ENCODE peak calls at places on chromosomes 4 and X, in eight cellular contexts. Q is heart right ventricle, J is pancreas, O is tibial nerve, R is tibial artery, N is HCT116, F is H9, G is transverse colon. C is an unnamed sample. For H3K27me3, the result is how much of the 10 kb centered on the place peaks cover.

GRCh38 chr4:2482693-2483092 is 13.8 kb downstream of the RNF4 start:
- DNase-seq in Q (peak), J (peak), O (no peak), R (no peak), N (no peak), F (no peak), G (no peak), C (no peak)

GRCh38 chr4:47528651-47529050 is 43.6 kb downstream of the ATP10D start:
- DNase-seq in Q (no peak), J (no peak), O (no peak), R (no peak), N (no peak), F (no peak), G (no peak), C (no peak)

GRCh38 chrX:10722804-10723364 is 102.5 kb upstream of the MID1 start:
- DNase-seq in Q (peak), J (peak), O (peak), R (peak), N (peak), F (peak), G (peak), C (peak)

GRCh38 chr4:98148856-98149255 is 5.6 kb upstream of the STPG2 start:
- DNase-seq in Q (no peak), J (no peak), O (no peak), R (no peak), N (no peak), F (no peak), G (no peak), C (no peak)

GRCh38 chrX:586351-586750 is 44.2 kb upstream of the SHOX start:
- DNase-seq in Q (no peak), J (no peak), O (no peak), R (no peak), N (no peak), F (no peak), G (no peak), C (no peak)

GRCh38 chr4:144906181-144906895 is 191.7 kb downstream of the ANAPC10 start:
- DNase-seq in Q (no peak), J (no peak), O (no peak), R (no peak), N (no peak), F (no peak), G (no peak), C (no peak)

GRCh38 chr4:83174844-83175414 is 60.4 kb upstream of the PLAC8 start:
- DNase-seq in Q (no peak), J (no peak), O (no peak), R (no peak), N (no peak), F (no peak), G (no peak), C (no peak)

GRCh38 chrX:149704664-149705063 is 7.2 kb upstream of the MAGEA11 start:
- DNase-seq in Q (no peak), J (no peak), O (no peak), R (no peak), N (no peak), F (no peak), G (no peak), C (no peak)

GRCh38 chr4:140130677-140131076 is 23.3 kb downstream of the MAML3 start:
- DNase-seq in Q (no peak), J (no peak), O (no peak), R (no peak), N (peak), F (no peak), G (no peak), C (no peak)

GRCh38 chr4:38400946-38401345 is 263.1 kb upstream of the KLF3 start:
- DNase-seq in Q (no peak), J (no peak), O (no peak), R (no peak), N (no peak), F (no peak), G (no peak), C (no peak)

GRCh38 chr4:8840006-8840793 is 31.4 kb downstream of the HMX1 start:
- DNase-seq in Q (no peak), J (no peak), O (peak), R (peak), N (no peak), F (peak), G (peak), C (no peak)

GRCh38 chr4:16225139-16225538 is 1.1 kb downstream of the TAPT1 start:
- DNase-seq in Q (no peak), J (no peak), O (no peak), R (no peak), N (no peak), F (no peak), G (no peak), C (no peak)

GRCh38 chr4:124018383-124019317 is 622.1 kb downstream of the SPRY1 start:
- DNase-seq in Q (peak), J (no peak), O (peak), R (peak), N (no peak), F (no peak), G (peak), C (no peak)

GRCh38 chr4:137510866-137511265 is 21.4 kb downstream of the PCDH18 start:
- DNase-seq in Q (peak), J (no peak), O (no peak), R (no peak), N (peak), F (no peak), G (no peak), C (no peak)

GRCh38 chr4:158788608-158789007 is 19.8 kb downstream of the FNIP2 start:
- DNase-seq in Q (no peak), J (no peak), O (no peak), R (no peak), N (no peak), F (no peak), G (no peak), C (no peak)

GRCh38 chr4:25012671-25013070 is 18.1 kb downstream of the LGI2 start:
- DNase-seq in Q (no peak), J (no peak), O (no peak), R (no peak), N (no peak), F (no peak), G (no peak), C (no peak)

GRCh38 chr4:15936495-15936894 is 2.0 kb downstream of the FGFBP1 start:
- DNase-seq in Q (no peak), J (no peak), O (no peak), R (no peak), N (no peak), F (no peak), G (peak), C (no peak)

GRCh38 chr4:186104895-186105720 is 604 bp downstream of the FAM149A start:
- DNase-seq in Q (no peak), J (peak), O (no peak), R (no peak), N (no peak), F (peak), G (peak), C (no peak)
- H3K27me3 ChIP-seq in Q (under half), J (under half), O (under half), R (under half), N (under half), F (under half), G (under half), C (under half)

DNA sequence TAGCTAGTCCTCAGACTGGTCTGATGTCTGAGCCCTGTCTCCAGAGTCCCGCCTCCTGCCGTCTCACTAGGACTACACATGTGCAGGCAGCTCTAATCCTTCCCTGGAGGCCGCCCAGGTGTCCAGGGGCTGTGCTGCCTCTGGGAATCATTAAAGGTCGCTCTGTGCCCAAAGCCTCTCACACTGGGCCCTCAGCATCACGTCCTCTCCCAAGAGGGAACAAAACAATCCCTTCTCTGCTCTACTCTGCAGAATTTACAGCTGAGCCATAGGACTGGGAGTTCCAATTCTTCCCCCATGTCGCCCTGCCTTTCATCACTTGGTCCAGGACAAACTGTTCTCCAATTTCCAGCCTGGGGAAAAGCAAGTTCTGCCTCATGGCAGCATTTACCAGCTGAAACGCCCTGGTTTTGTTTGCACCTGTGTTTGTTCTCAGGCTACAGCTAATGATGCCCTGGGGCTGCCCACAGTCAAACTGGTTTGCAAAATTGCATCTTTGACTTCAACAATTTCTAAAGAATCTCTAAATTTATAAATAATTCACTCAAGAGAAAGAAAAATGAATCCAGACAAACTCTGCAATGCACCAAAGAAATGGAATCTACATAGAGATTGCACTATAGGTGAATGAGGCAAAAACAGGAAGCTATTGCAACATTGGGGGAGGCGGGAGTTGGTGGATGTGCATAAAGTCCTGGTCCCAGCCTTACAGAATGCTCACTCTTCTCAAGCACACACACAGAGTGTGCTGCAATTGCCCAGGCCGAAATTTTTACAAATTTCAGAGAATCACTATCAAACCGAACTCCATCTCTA is 7.2 kb upstream of the MRFAP1 start:
- DNase-seq in Q (no peak), J (no peak), O (no peak), R (no peak), N (no peak), F (no peak), G (no peak), C (no peak)
- TF ChIP-seq CTCF in Q (no peak), J (no peak), O (no peak), R (no peak), N (no peak), F (no peak), G (no peak), C (no peak)

GRCh38 chr4:826508-827208 is 729 bp upstream of the CPLX1 start:
- DNase-seq in Q (no peak), J (peak), O (no peak), R (no peak), N (no peak), F (peak), G (no peak), C (no peak)
- H3K27me3 ChIP-seq in Q (half or more), J (under half), O (under half), R (under half), N (under half), F (under half), G (half or more), C (half or more)

DNA sequence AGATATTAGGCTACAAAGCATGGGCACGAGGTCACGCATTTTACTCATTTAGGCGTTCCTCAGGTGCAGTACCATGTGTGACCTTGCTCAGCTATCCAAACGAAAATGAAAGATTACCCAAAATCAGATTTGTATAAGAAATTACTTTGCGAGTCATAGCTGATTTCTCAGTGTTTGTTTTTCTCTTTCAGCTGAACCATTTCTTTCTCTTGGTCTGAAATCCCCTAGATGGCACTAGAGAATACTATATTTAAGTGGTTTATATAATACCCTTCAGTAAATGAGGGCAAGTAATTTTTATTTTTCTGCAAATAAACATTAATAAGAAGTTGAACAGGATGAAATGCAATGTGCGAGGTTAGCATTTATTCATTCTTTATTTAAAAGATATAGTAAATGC is 496.6 kb downstream of the STIM2 start:
- DNase-seq in Q (no peak), J (no peak), O (no peak), R (no peak), N (no peak), F (no peak), G (no peak), C (no peak)
- TF ChIP-seq CTCF in Q (peak), J (no peak), O (no peak), R (no peak), N (peak), F (peak), G (peak), C (no peak)

GRCh38 chr4:174210354-174210753 is 73.1 kb downstream of the FBXO8 start:
- DNase-seq in Q (no peak), J (no peak), O (no peak), R (no peak), N (no peak), F (no peak), G (no peak), C (no peak)
- H3K27me3 ChIP-seq in Q (half or more), J (under half), O (under half), R (under half), N (under half), F (under half), G (half or more), C (half or more)

GRCh38 chrX:50448565-50448964 is 22.1 kb downstream of the DGKK start:
- DNase-seq in Q (no peak), J (no peak), O (no peak), R (no peak), N (peak), F (no peak), G (peak), C (no peak)
- TF ChIP-seq CTCF in Q (no peak), J (no peak), O (no peak), R (no peak), N (peak), F (peak), G (no peak), C (no peak)